ENCODE peak calls at places on chromosomes 11 and 22, in ten cellular contexts. W is IMR-90, M is A549, K is stomach, A is right lobe of liver, I is ovary, Y is suprapubic skin, B is sigmoid colon, T is testis, H is tibial nerve. R is an unnamed sample.
A peak's percentile ranks its signal among the peaks of the same experiment; 100 is the strongest.

GRCh38 chr11:121723261-121723741 is 270.5 kb upstream of the SORL1-AS1 start:
- DNase-seq in W (no peak), M (no peak), K (no peak), A (no peak), I (peak; percentile 62), Y (no peak), B (peak; percentile 75), T (peak; percentile 43), H (peak; percentile 33), R (no peak)

GRCh38 chr11:121237686-121238658 is 54.6 kb upstream of the SC5D start:
- DNase-seq in W (peak; percentile 62), M (no peak), K (no peak), A (no peak), I (no peak), Y (no peak), B (no peak), T (no peak), H (no peak), R (no peak)

GRCh38 chr22:47125603-47126002 is 363.2 kb downstream of the TBC1D22A start:
- DNase-seq in W (no peak), M (peak; percentile 27), K (no peak), A (no peak), I (no peak), Y (no peak), B (no peak), T (no peak), H (no peak), R (peak; percentile 30)

GRCh38 chr11:85589373-85589772 is 37.8 kb downstream of the DLG2 start:
- DNase-seq in W (no peak), M (no peak), K (no peak), A (no peak), I (no peak), Y (no peak), B (no peak), T (no peak), H (no peak), R (no peak)

GRCh38 chr11:99781074-99781473 is 760.3 kb downstream of the CNTN5 start:
- DNase-seq in W (no peak), M (no peak), K (no peak), A (no peak), I (no peak), Y (no peak), B (no peak), T (no peak), H (no peak), R (no peak)

GRCh38 chr11:103923473-103923931 is 112.9 kb upstream of the DDI1 start:
- DNase-seq in W (no peak), M (peak; percentile 69), K (no peak), A (no peak), I (no peak), Y (no peak), B (no peak), T (no peak), H (no peak), R (no peak)

GRCh38 chr11:134261626-134262488 is 8.5 kb downstream of the ACAD8 start:
- DNase-seq in W (no peak), M (peak; percentile 14), K (no peak), A (no peak), I (no peak), Y (peak; percentile 54), B (no peak), T (peak; percentile 36), H (no peak), R (peak; percentile 37)

GRCh38 chr22:33126881-33127280 is 68.7 kb upstream of the SYN3 start:
- DNase-seq in W (no peak), M (peak; percentile 35), K (no peak), A (no peak), I (no peak), Y (no peak), B (no peak), T (no peak), H (no peak), R (no peak)

GRCh38 chr11:26134481-26135355 is 197.2 kb upstream of the ANO3 start:
- DNase-seq in W (peak; percentile 38), M (peak; percentile 14), K (no peak), A (no peak), I (no peak), Y (no peak), B (no peak), T (no peak), H (no peak), R (no peak)

DNA sequence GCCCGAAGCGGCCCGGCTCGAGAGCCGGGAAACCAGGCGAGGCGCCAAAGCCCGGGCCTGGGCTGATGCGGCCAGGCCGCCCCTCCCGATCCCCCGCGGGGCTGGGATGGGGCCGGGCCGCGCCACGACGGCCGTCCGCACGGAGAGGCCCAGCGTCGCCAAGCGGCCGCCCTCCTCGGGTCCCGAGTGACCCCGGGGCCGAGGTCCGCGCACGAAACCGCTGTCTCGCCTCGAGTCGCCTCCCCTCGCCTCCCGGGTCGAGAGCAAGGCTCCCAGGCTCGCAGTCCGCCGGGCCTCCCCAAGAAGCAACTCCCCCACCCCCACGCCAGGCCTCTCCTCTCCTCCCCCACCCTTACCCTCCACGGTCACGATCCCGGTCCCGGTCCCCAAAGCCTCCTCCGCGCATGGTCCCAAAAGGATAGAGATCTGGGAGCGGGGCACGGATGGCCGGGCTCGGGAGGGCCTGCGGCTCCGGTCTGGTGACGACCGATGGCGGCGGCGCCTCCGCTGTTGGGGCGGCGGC is 455 bp downstream of the DDX17 start:
- DNase-seq in W (peak; percentile 46), M (peak; percentile 59), K (peak; percentile 79), A (peak; percentile 82), I (peak; percentile 80), Y (peak; percentile 86), B (peak; percentile 91), T (peak; percentile 76), H (peak; percentile 65), R (peak; percentile 92)
- TF ChIP-seq POLR2A in W (no peak), M (peak; percentile 20), K (no peak), A (no peak), I (peak; percentile 82), Y (peak; percentile 90), B (peak; percentile 41), T (no peak), H (peak; percentile 45), R (no peak)

GRCh38 chr11:6607190-6607635 is 3.6 kb downstream of the ILK start:
- DNase-seq in W (no peak), M (no peak), K (no peak), A (no peak), I (no peak), Y (no peak), B (no peak), T (no peak), H (no peak), R (no peak)

GRCh38 chr11:6602096-6602940 is 1.1 kb downstream of the RRP8 start:
- DNase-seq in W (no peak), M (no peak), K (no peak), A (no peak), I (peak; percentile 5), Y (no peak), B (peak; percentile 51), T (no peak), H (peak; percentile 3), R (no peak)

GRCh38 chr11:6603287-6604080 is at the start of the genes ILK and RRP8:
- DNase-seq in W (peak; percentile 86), M (peak; percentile 91), K (peak; percentile 94), A (peak; percentile 94), I (peak; percentile 88), Y (peak; percentile 95), B (peak; percentile 96), T (peak; percentile 94), H (peak; percentile 84), R (peak; percentile 95)

GRCh38 chr11:6606471-6607189 is 3.1 kb downstream of the ILK start:
- DNase-seq in W (peak; percentile 95), M (peak; percentile 92), K (peak; percentile 84), A (peak; percentile 93), I (peak; percentile 92), Y (peak; percentile 94), B (peak; percentile 98), T (peak; percentile 95), H (peak; percentile 91), R (peak; percentile 52)

GRCh38 chr11:6604081-6604626 is 580 bp downstream of the ILK start:
- DNase-seq in W (peak; percentile 70), M (peak; percentile 37), K (peak; percentile 45), A (no peak), I (peak; percentile 34), Y (no peak), B (peak; percentile 79), T (peak; percentile 72), H (peak; percentile 54), R (peak; percentile 70)
- TF ChIP-seq POLR2A in W (no peak), M (no peak), K (no peak), A (peak; percentile 39), I (no peak), Y (no peak), B (no peak), T (no peak), H (no peak), R (no peak)

DNA sequence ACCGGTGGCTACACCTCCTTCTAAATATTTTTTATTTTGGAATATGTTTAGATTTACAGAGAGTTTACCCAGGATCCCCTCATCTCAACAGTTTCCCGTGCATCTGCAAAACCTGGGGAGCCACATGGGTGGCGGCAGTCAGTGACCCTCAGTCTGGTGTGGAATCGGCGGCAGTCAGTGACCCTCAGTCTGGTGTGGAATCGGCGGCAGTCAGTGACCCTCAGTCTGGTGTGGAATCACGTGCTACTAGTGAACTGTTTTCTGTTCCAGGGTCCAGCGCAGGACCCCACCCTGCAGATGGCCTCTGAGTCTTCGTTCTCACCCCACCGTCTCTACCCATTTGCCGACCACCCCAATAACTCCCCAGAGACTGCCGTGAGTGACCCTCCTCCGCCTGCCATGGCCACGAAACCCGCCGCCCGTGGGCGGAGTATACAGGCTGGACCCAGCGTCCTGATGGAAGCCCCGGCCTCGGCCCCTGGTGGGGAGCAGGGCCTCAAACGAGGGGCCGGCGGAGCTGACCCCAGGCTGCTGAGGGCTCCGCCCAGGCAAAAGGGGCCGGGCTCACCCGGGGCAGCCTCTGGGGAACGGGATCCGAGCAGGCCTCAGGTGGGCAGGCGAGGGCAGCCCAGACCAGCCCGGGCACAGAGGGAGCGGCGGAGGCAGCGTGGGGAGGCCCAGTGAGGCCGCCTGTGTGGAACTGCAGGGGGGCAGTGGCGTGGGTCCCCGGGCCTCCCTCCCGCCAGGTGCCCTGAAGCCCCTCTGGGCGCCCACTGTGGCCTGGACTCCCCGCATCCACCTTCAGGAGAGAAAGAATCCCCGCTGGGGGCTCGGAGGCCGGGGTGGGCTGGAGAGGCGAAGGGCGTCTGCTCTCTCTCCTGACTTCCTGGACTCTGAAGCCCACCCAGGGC is 2.5 kb downstream of the IL17REL start:
- DNase-seq in W (no peak), M (no peak), K (no peak), A (no peak), I (no peak), Y (peak; percentile 84), B (peak; percentile 61), T (no peak), H (no peak), R (no peak)
- TF ChIP-seq POLR2A in W (no peak), M (no peak), K (no peak), A (no peak), I (no peak), Y (no peak), B (no peak), T (no peak), H (no peak), R (no peak)

DNA sequence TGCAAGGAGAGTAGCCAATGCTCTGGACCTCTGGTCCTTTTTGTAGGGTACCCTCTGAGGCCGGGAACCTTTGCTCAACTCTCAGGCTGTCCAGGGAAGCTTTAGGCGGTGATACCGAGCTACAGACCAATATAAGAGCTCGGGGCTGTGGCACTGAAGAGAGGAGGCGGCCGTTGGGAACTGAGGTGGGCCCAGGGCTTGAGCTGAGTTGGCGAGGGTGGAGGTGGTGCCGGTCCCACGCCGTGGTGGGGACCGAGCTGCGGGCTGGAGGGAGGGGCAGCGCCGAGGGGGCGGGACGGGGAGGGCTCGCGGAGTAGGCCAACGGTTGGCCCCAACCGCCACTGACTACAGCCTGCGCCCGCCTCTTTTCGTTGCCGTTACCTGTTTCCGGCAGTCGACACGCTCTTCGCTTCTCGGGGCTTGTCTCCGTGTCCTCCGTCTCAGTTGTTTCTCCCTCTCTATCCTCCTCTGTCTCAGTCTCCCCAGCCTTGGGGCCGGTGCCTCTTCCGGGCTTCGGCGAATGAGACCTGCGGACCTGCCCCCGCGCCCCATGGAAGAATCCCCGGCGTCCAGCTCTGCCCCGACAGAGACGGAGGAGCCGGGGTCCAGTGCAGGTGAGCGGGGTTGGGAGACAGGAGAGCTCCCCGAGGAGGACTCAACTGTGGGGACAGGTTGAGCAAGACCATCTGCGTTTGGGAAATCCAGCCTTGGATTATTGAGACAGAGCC is at the start of gene NEU3:
- DNase-seq in W (peak; percentile 69), M (peak; percentile 81), K (peak; percentile 84), A (peak; percentile 91), I (peak; percentile 70), Y (peak; percentile 90), B (peak; percentile 84), T (peak; percentile 89), H (peak; percentile 48), R (peak; percentile 87)
- TF ChIP-seq POLR2A in W (peak; percentile 75), M (peak; percentile 67), K (no peak), A (peak; percentile 65), I (no peak), Y (no peak), B (no peak), T (no peak), H (no peak), R (peak; percentile 63)

R was measured in erythroblast.